ENCODE peak calls at places on chromosome 2, in seven cellular contexts. One of them, this sample, is unnamed.

GRCh38 chr2:4091013-4091412 is 387.6 kb downstream of the DCDC2C start:
- DNase-seq in HepG2: no peak
- DNase-seq in K562: no peak
- DNase-seq in tibial nerve: no peak
- DNase-seq in suprapubic skin: no peak
- DNase-seq in A549: no peak
- DNase-seq in upper lobe of left lung: no peak
- DNase-seq in this sample: no peak

GRCh38 chr2:794554-795244 is 117.5 kb upstream of the TMEM18 start:
- DNase-seq in upper lobe of left lung: no peak
- DNase-seq in HepG2: no peak
- DNase-seq in A549: no peak
- DNase-seq in suprapubic skin: no peak
- DNase-seq in tibial nerve: no peak
- DNase-seq in K562: no peak
- DNase-seq in this sample: peak; percentile 54

GRCh38 chr2:42045389-42045788 is 2.4 kb upstream of the PKDCC start:
- DNase-seq in K562: no peak
- DNase-seq in HepG2: no peak
- DNase-seq in suprapubic skin: no peak
- DNase-seq in tibial nerve: no peak
- DNase-seq in A549: no peak
- DNase-seq in upper lobe of left lung: no peak
- DNase-seq in this sample: no peak

GRCh38 chr2:68805025-68805424 is 66.2 kb downstream of the BMP10 start:
- DNase-seq in A549: no peak
- DNase-seq in HepG2: no peak
- DNase-seq in suprapubic skin: no peak
- DNase-seq in tibial nerve: no peak
- DNase-seq in K562: no peak
- DNase-seq in upper lobe of left lung: no peak
- DNase-seq in this sample: no peak

GRCh38 chr2:143878131-143878530 is 641.8 kb downstream of the ZEB2 start:
- DNase-seq in tibial nerve: no peak
- DNase-seq in K562: no peak
- DNase-seq in A549: no peak
- DNase-seq in HepG2: no peak
- DNase-seq in upper lobe of left lung: no peak
- DNase-seq in suprapubic skin: no peak
- DNase-seq in this sample: no peak

GRCh38 chr2:48952071-48952604 is 196.6 kb upstream of the LHCGR start:
- DNase-seq in tibial nerve: no peak
- DNase-seq in A549: no peak
- DNase-seq in K562: no peak
- DNase-seq in HepG2: no peak
- DNase-seq in upper lobe of left lung: no peak
- DNase-seq in suprapubic skin: no peak
- DNase-seq in this sample: no peak

GRCh38 chr2:38315707-38316333 is 61.3 kb downstream of the ATL2 start:
- DNase-seq in tibial nerve: no peak
- DNase-seq in upper lobe of left lung: no peak
- DNase-seq in A549: peak; percentile 64
- DNase-seq in K562: peak; percentile 34
- DNase-seq in HepG2: peak; percentile 68
- DNase-seq in suprapubic skin: no peak
- DNase-seq in this sample: no peak

GRCh38 chr2:46655551-46656436 is 176.4 kb downstream of the TMEM247 start:
- DNase-seq in HepG2: no peak
- DNase-seq in A549: no peak
- DNase-seq in suprapubic skin: no peak
- DNase-seq in K562: no peak
- DNase-seq in tibial nerve: no peak
- DNase-seq in upper lobe of left lung: peak; percentile 12
- DNase-seq in this sample: peak; percentile 44

GRCh38 chr2:41729800-41730364 is 317.9 kb upstream of the PKDCC start:
- DNase-seq in K562: no peak
- DNase-seq in suprapubic skin: no peak
- DNase-seq in tibial nerve: no peak
- DNase-seq in upper lobe of left lung: peak; percentile 20
- DNase-seq in A549: no peak
- DNase-seq in HepG2: no peak
- DNase-seq in this sample: no peak

GRCh38 chr2:239832101-239832994 is 192.8 kb downstream of the NDUFA10 start:
- DNase-seq in tibial nerve: no peak
- DNase-seq in K562: no peak
- DNase-seq in HepG2: no peak
- DNase-seq in upper lobe of left lung: no peak
- DNase-seq in suprapubic skin: peak; percentile 36
- DNase-seq in A549: no peak
- DNase-seq in this sample: peak; percentile 2

GRCh38 chr2:159989249-159989648 is 73.2 kb downstream of the PLA2R1 start:
- DNase-seq in A549: no peak
- DNase-seq in HepG2: no peak
- DNase-seq in upper lobe of left lung: no peak
- DNase-seq in tibial nerve: no peak
- DNase-seq in K562: no peak
- DNase-seq in suprapubic skin: no peak
- DNase-seq in this sample: no peak

GRCh38 chr2:165911231-165911630 is 42.3 kb downstream of the TTC21B start:
- DNase-seq in A549: no peak
- DNase-seq in tibial nerve: no peak
- DNase-seq in upper lobe of left lung: no peak
- DNase-seq in HepG2: no peak
- DNase-seq in suprapubic skin: no peak
- DNase-seq in K562: no peak
- DNase-seq in this sample: no peak

GRCh38 chr2:177753682-177754475 is 318.7 kb downstream of the PDE11A start:
- DNase-seq in HepG2: no peak
- DNase-seq in upper lobe of left lung: no peak
- DNase-seq in suprapubic skin: peak; percentile 81
- DNase-seq in K562: peak; percentile 78
- DNase-seq in tibial nerve: peak; percentile 16
- DNase-seq in A549: peak; percentile 84
- DNase-seq in this sample: peak; percentile 85

GRCh38 chr2:59826177-59826576 is 727.3 kb downstream of the BCL11A start:
- DNase-seq in tibial nerve: no peak
- DNase-seq in upper lobe of left lung: no peak
- DNase-seq in A549: no peak
- DNase-seq in HepG2: no peak
- DNase-seq in K562: no peak
- DNase-seq in suprapubic skin: no peak
- DNase-seq in this sample: no peak

GRCh38 chr2:160141419-160141818 is 58.7 kb downstream of the ITGB6 start:
- DNase-seq in HepG2: no peak
- DNase-seq in tibial nerve: no peak
- DNase-seq in K562: no peak
- DNase-seq in upper lobe of left lung: no peak
- DNase-seq in suprapubic skin: no peak
- DNase-seq in A549: no peak
- DNase-seq in this sample: no peak

DNA sequence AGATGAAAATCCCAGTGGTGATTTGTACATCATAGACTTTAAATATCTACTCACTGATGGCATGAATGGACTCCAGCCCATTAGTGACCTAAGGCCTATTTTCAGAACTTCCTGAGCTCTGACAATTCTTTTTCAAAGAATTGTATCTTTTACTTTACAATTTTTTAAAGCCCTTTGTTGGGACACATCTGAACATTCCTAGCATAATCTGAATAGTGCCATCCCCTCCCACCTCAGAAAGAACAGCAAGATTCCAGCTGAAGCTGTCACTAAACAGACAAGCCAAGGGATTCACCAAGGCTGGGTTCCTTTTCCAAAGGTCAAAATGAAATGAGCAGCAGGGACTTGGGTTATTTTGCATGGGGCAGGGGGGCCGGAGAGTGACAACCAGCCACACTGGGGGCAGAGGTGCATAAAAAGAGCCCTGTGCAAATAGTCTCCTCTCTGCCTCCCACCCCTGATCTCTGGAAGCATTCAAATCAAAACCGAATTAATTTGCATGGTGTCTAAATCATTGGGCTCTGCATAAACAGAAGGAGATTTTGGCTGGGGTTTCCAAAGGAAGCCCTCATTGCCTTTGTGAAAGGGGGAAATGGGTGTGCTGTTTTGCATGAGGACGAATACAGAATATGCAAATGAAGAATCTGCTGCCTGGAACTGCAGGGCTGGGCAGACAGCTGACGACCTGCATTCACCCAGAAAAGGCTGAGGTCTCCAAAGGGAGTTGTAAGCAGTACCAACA is 17.2 kb downstream of the EPHA4 start:
- DNase-seq in upper lobe of left lung: no peak
- DNase-seq in K562: no peak
- DNase-seq in HepG2: no peak
- DNase-seq in tibial nerve: no peak
- DNase-seq in A549: no peak
- DNase-seq in suprapubic skin: no peak
- DNase-seq in this sample: no peak
- H3K4me3 ChIP-seq in upper lobe of left lung: no peak overlapping the region
- H3K4me3 ChIP-seq in K562: no peak overlapping the region
- H3K4me3 ChIP-seq in HepG2: no peak overlapping the region
- H3K4me3 ChIP-seq in tibial nerve: no peak overlapping the region
- H3K4me3 ChIP-seq in A549: no peak overlapping the region
- H3K4me3 ChIP-seq in suprapubic skin: no peak overlapping the region
- H3K4me3 ChIP-seq in this sample: no peak overlapping the region

GRCh38 chr2:74551530-74551929 is 2.2 kb downstream of the LOXL3 start:
- DNase-seq in upper lobe of left lung: no peak
- DNase-seq in HepG2: no peak
- DNase-seq in A549: no peak
- DNase-seq in K562: no peak
- DNase-seq in suprapubic skin: no peak
- DNase-seq in tibial nerve: no peak
- DNase-seq in this sample: no peak

GRCh38 chr2:74549685-74549971 is 4.1 kb downstream of the LOXL3 start:
- DNase-seq in K562: no peak
- DNase-seq in suprapubic skin: no peak
- DNase-seq in upper lobe of left lung: peak; percentile 85
- DNase-seq in tibial nerve: no peak
- DNase-seq in A549: no peak
- DNase-seq in HepG2: no peak
- DNase-seq in this sample: no peak

GRCh38 chr2:74550231-74550630 is 3.5 kb downstream of the LOXL3 start:
- DNase-seq in HepG2: no peak
- DNase-seq in upper lobe of left lung: no peak
- DNase-seq in tibial nerve: no peak
- DNase-seq in A549: no peak
- DNase-seq in K562: no peak
- DNase-seq in suprapubic skin: no peak
- DNase-seq in this sample: no peak

GRCh38 chr2:74548285-74548918 is 5.3 kb downstream of the LOXL3 start:
- DNase-seq in K562: peak; percentile 32
- DNase-seq in upper lobe of left lung: no peak
- DNase-seq in tibial nerve: no peak
- DNase-seq in suprapubic skin: no peak
- DNase-seq in A549: no peak
- DNase-seq in HepG2: no peak
- DNase-seq in this sample: no peak

DNA sequence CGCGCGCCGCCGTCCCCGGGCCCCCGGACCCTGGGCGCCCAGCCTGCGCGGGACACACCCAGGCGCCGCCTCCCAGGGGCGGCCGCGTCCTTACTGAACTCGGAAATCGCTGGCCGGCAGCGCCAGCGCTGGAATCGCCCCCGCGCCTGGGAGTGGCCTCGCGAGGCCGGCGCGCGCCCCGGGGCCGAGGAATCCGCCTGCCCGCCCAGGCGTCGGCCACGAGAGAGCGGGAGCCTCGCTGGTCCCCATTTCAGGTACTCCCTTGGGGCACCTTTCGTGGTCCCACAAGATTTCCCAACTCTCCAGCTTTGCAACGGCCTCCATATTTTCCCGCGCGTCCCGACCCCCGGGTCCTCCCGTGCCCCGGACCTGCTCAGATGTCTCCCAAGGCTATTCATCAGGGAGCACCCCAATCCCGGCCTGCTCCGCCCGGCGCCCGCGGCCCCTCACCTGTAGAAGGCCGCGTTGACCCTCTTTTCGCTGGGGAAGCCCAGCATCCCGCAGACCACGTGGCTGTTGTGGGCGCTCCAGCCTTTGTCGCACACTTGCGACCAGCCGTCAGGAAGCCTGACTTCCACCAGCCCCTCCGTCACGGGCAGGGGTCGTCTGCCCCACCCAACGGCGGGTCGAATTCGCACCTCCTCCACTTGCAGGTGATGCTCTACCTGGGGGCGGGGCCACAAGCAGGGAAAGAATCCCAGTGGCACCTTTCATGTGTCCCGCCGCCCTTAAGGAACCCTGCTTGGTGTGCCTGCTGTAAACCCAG is 4.6 kb downstream of the LOXL3 start:
- DNase-seq in suprapubic skin: no peak
- DNase-seq in HepG2: peak; percentile 50
- DNase-seq in tibial nerve: peak; percentile 41
- DNase-seq in A549: peak; percentile 67
- DNase-seq in K562: peak; percentile 91
- DNase-seq in upper lobe of left lung: peak; percentile 94
- DNase-seq in this sample: peak; percentile 68
- TF ChIP-seq POLR2A in suprapubic skin: peak; percentile 14
- TF ChIP-seq POLR2A in HepG2: peak; percentile 50
- TF ChIP-seq POLR2A in tibial nerve: peak; percentile 35
- TF ChIP-seq POLR2A in A549: peak; percentile 79
- TF ChIP-seq POLR2A in K562: peak; percentile 69
- TF ChIP-seq POLR2A in upper lobe of left lung: peak; percentile 19
- TF ChIP-seq POLR2A in this sample: peak; percentile 18

DNA sequence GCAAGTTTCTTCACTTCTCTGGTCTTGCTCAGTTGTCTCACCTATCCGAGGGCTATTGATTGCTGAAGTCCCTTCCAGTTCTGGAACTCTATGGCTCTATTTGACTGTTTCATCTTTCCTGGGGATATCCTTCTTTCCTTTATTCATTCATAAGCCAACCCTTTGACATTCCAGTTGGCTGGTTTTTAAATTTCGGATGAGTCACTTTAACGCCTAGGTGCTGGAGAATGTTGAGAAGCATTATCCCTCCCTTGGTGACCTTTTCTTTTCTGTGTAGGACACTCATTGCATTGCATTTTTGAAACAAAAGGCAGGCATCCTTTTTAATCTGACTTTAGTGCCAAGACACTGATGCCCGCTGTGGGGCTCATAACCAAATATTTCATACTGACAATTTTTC is 307.1 kb downstream of the TSN start:
- DNase-seq in suprapubic skin: no peak
- DNase-seq in A549: no peak
- DNase-seq in K562: no peak
- DNase-seq in HepG2: no peak
- DNase-seq in upper lobe of left lung: no peak
- DNase-seq in tibial nerve: no peak
- DNase-seq in this sample: no peak
- TF ChIP-seq EP300 in suprapubic skin: no peak
- TF ChIP-seq EP300 in A549: no peak
- TF ChIP-seq EP300 in K562: no peak
- TF ChIP-seq EP300 in HepG2: no peak
- TF ChIP-seq EP300 in upper lobe of left lung: no peak
- TF ChIP-seq EP300 in tibial nerve: no peak
- TF ChIP-seq EP300 in this sample: no peak

GRCh38 chr2:50116611-50117010 is 915.3 kb downstream of the NRXN1 start:
- DNase-seq in A549: no peak
- DNase-seq in suprapubic skin: no peak
- DNase-seq in upper lobe of left lung: no peak
- DNase-seq in HepG2: no peak
- DNase-seq in tibial nerve: no peak
- DNase-seq in K562: no peak
- DNase-seq in this sample: no peak

GRCh38 chr2:50116096-50116495 is 915.8 kb downstream of the NRXN1 start:
- DNase-seq in upper lobe of left lung: no peak
- DNase-seq in K562: no peak
- DNase-seq in tibial nerve: no peak
- DNase-seq in A549: no peak
- DNase-seq in suprapubic skin: no peak
- DNase-seq in HepG2: no peak
- DNase-seq in this sample: no peak

GRCh38 chr2:50118951-50119702 is 912.8 kb downstream of the NRXN1 start:
- DNase-seq in A549: no peak
- DNase-seq in suprapubic skin: no peak
- DNase-seq in tibial nerve: no peak
- DNase-seq in HepG2: no peak
- DNase-seq in upper lobe of left lung: no peak
- DNase-seq in K562: no peak
- DNase-seq in this sample: no peak
- H3K4me3 ChIP-seq in A549: no peak overlapping the region
- H3K4me3 ChIP-seq in suprapubic skin: no peak overlapping the region
- H3K4me3 ChIP-seq in tibial nerve: no peak overlapping the region
- H3K4me3 ChIP-seq in HepG2: no peak overlapping the region
- H3K4me3 ChIP-seq in upper lobe of left lung: no peak overlapping the region
- H3K4me3 ChIP-seq in K562: no peak overlapping the region
- H3K4me3 ChIP-seq in this sample: no peak overlapping the region